ENCODE peak calls at places on chromosomes 7 and 10, in ten cellular contexts. S, L, V, P, J, A, E, R, N and Y are unnamed samples.

GRCh38 chr10:62264702-62265436 is 3.8 kb downstream of the RTKN2 start:
- DNase-seq in S (peak), L (no peak), V (peak), P (no peak), J (peak), A (no peak), E (peak), R (no peak), N (no peak), Y (no peak)

GRCh38 chr10:97640868-97641811 is 669 bp downstream of the PI4K2A start:
- DNase-seq in S (peak), L (no peak), V (peak), P (no peak), J (peak), A (no peak), E (peak), R (peak), N (peak), Y (no peak)

GRCh38 chr10:121734517-121735137 is 136.4 kb upstream of the FGFR2 start:
- DNase-seq in S (peak), L (no peak), V (peak), P (no peak), J (peak), A (no peak), E (peak), R (no peak), N (no peak), Y (no peak)

GRCh38 chr10:62637249-62638061 is 167.1 kb upstream of the ADO start:
- DNase-seq in S (peak), L (peak), V (no peak), P (peak), J (no peak), A (peak), E (peak), R (no peak), N (no peak), Y (no peak)

GRCh38 chr10:130913844-130914243 is 397.7 kb downstream of the TCERG1L start:
- DNase-seq in S (no peak), L (no peak), V (no peak), P (no peak), J (no peak), A (no peak), E (no peak), R (no peak), N (no peak), Y (no peak)

GRCh38 chr10:70348228-70348850 is 34.1 kb downstream of the LRRC20 start:
- DNase-seq in S (peak), L (no peak), V (no peak), P (no peak), J (peak), A (no peak), E (no peak), R (no peak), N (no peak), Y (peak)

GRCh38 chr10:105843786-105844560 is 1202.9 kb downstream of the SORCS3 start:
- DNase-seq in S (no peak), L (no peak), V (peak), P (no peak), J (peak), A (no peak), E (no peak), R (no peak), N (no peak), Y (no peak)

GRCh38 chr10:91185239-91185875 is 35.1 kb upstream of the PCGF5 start:
- DNase-seq in S (peak), L (no peak), V (no peak), P (no peak), J (no peak), A (no peak), E (no peak), R (no peak), N (no peak), Y (no peak)

GRCh38 chr7:4066626-4067475 is 615.2 kb upstream of the FOXK1 start:
- DNase-seq in S (no peak), L (no peak), V (no peak), P (no peak), J (no peak), A (no peak), E (no peak), R (no peak), N (peak), Y (no peak)

GRCh38 chr10:9579110-9579705 is 1438.5 kb upstream of the CELF2 start:
- DNase-seq in S (no peak), L (no peak), V (no peak), P (no peak), J (no peak), A (no peak), E (no peak), R (no peak), N (no peak), Y (no peak)

GRCh38 chr10:29681700-29682444 is 47.1 kb upstream of the SVIL start:
- DNase-seq in S (no peak), L (peak), V (no peak), P (peak), J (no peak), A (no peak), E (no peak), R (no peak), N (no peak), Y (no peak)

GRCh38 chr7:36153571-36154097 is 580 bp downstream of the EEPD1 start:
- DNase-seq in S (peak), L (no peak), V (peak), P (no peak), J (peak), A (no peak), E (peak), R (peak), N (peak), Y (no peak)

GRCh38 chr7:65269150-65269856 is 104.4 kb upstream of the ZNF92 start:
- DNase-seq in S (peak), L (no peak), V (no peak), P (no peak), J (peak), A (no peak), E (peak), R (peak), N (no peak), Y (no peak)

GRCh38 chr10:3442451-3442990 is 269.9 kb upstream of the PITRM1 start:
- DNase-seq in S (no peak), L (no peak), V (no peak), P (no peak), J (no peak), A (no peak), E (no peak), R (no peak), N (no peak), Y (no peak)

GRCh38 chr7:149662591-149663095 is 110.7 kb downstream of the ZNF467 start:
- DNase-seq in S (peak), L (peak), V (peak), P (peak), J (peak), A (peak), E (peak), R (peak), N (peak), Y (peak)

GRCh38 chr7:53113424-53113823 is 78.0 kb downstream of the POM121L12 start:
- DNase-seq in S (no peak), L (no peak), V (no peak), P (no peak), J (no peak), A (no peak), E (no peak), R (no peak), N (no peak), Y (no peak)

GRCh38 chr10:75430000-75430763 is 1.2 kb upstream of the LRMDA start:
- DNase-seq in S (no peak), L (no peak), V (no peak), P (no peak), J (peak), A (no peak), E (no peak), R (no peak), N (peak), Y (no peak)

GRCh38 chr7:130884437-130885417 is 150.7 kb upstream of the KLF14 start:
- DNase-seq in S (no peak), L (no peak), V (no peak), P (no peak), J (no peak), A (no peak), E (no peak), R (no peak), N (peak), Y (no peak)

GRCh38 chr10:77533887-77534278 is 103.7 kb downstream of the KCNMA1 start:
- DNase-seq in S (peak), L (no peak), V (no peak), P (no peak), J (no peak), A (no peak), E (no peak), R (no peak), N (no peak), Y (no peak)

GRCh38 chr10:77333610-77334340 is 303.8 kb downstream of the KCNMA1 start:
- DNase-seq in S (no peak), L (no peak), V (no peak), P (no peak), J (no peak), A (no peak), E (no peak), R (no peak), N (peak), Y (no peak)

GRCh38 chr10:122329416-122329815 is 45.1 kb upstream of the PLEKHA1 start:
- DNase-seq in S (no peak), L (no peak), V (no peak), P (no peak), J (no peak), A (no peak), E (no peak), R (no peak), N (no peak), Y (no peak)

GRCh38 chr10:128150045-128150493 is 23.8 kb upstream of the MKI67 start:
- DNase-seq in S (peak), L (peak), V (peak), P (peak), J (peak), A (no peak), E (peak), R (peak), N (peak), Y (peak)